ENCODE peak calls at places on chromosomes 12 and 14, in ten cellular contexts. One of them, this sample, is unnamed.

GRCh38 chr12:120940799-120941198 is 36.6 kb upstream of the SPPL3 start:
- DNase-seq in osteocyte: no peak
- DNase-seq in coronary artery: no peak
- DNase-seq in H9: no peak
- DNase-seq in sigmoid colon: no peak
- DNase-seq in mesothelial cell of epicardium: no peak
- DNase-seq in pancreas: no peak
- DNase-seq in brain microvascular endothelial cell: no peak
- DNase-seq in DND-41: no peak
- DNase-seq in upper lobe of right lung: no peak
- DNase-seq in this sample: no peak

GRCh38 chr12:78149459-78149858 is 318.8 kb downstream of the NAV3 start:
- DNase-seq in sigmoid colon: no peak
- DNase-seq in upper lobe of right lung: no peak
- DNase-seq in mesothelial cell of epicardium: no peak
- DNase-seq in H9: no peak
- DNase-seq in DND-41: no peak
- DNase-seq in coronary artery: no peak
- DNase-seq in brain microvascular endothelial cell: no peak
- DNase-seq in pancreas: no peak
- DNase-seq in osteocyte: no peak
- DNase-seq in this sample: no peak

GRCh38 chr12:103728323-103728722 is 112.7 kb downstream of the NT5DC3 start:
- DNase-seq in pancreas: no peak
- DNase-seq in mesothelial cell of epicardium: no peak
- DNase-seq in upper lobe of right lung: no peak
- DNase-seq in H9: no peak
- DNase-seq in sigmoid colon: no peak
- DNase-seq in osteocyte: no peak
- DNase-seq in DND-41: no peak
- DNase-seq in coronary artery: no peak
- DNase-seq in brain microvascular endothelial cell: no peak
- DNase-seq in this sample: no peak

GRCh38 chr12:57454566-57455373 is at the start of gene INHBE:
- DNase-seq in DND-41: peak; percentile 39
- DNase-seq in coronary artery: no peak
- DNase-seq in pancreas: no peak
- DNase-seq in osteocyte: no peak
- DNase-seq in upper lobe of right lung: no peak
- DNase-seq in H9: peak; percentile 97
- DNase-seq in brain microvascular endothelial cell: no peak
- DNase-seq in sigmoid colon: no peak
- DNase-seq in mesothelial cell of epicardium: no peak
- DNase-seq in this sample: no peak

GRCh38 chr12:58888131-58888783 is 32.0 kb downstream of the LRIG3 start:
- DNase-seq in DND-41: no peak
- DNase-seq in sigmoid colon: peak; percentile 77
- DNase-seq in brain microvascular endothelial cell: peak; percentile 16
- DNase-seq in osteocyte: no peak
- DNase-seq in mesothelial cell of epicardium: no peak
- DNase-seq in coronary artery: no peak
- DNase-seq in H9: no peak
- DNase-seq in pancreas: peak; percentile 51
- DNase-seq in upper lobe of right lung: no peak
- DNase-seq in this sample: no peak

GRCh38 chr14:50062438-50063039 is 53.8 kb downstream of the VCPKMT start:
- DNase-seq in mesothelial cell of epicardium: no peak
- DNase-seq in upper lobe of right lung: peak; percentile 45
- DNase-seq in H9: no peak
- DNase-seq in coronary artery: no peak
- DNase-seq in DND-41: peak; percentile 77
- DNase-seq in sigmoid colon: no peak
- DNase-seq in osteocyte: no peak
- DNase-seq in brain microvascular endothelial cell: peak; percentile 75
- DNase-seq in pancreas: no peak
- DNase-seq in this sample: no peak

GRCh38 chr14:67485501-67486095 is 2.9 kb downstream of the TMEM229B start:
- DNase-seq in DND-41: no peak
- DNase-seq in sigmoid colon: no peak
- DNase-seq in osteocyte: no peak
- DNase-seq in mesothelial cell of epicardium: no peak
- DNase-seq in coronary artery: no peak
- DNase-seq in brain microvascular endothelial cell: peak; percentile 5
- DNase-seq in pancreas: no peak
- DNase-seq in upper lobe of right lung: no peak
- DNase-seq in H9: no peak
- DNase-seq in this sample: no peak

GRCh38 chr14:77988966-77989365 is 181.2 kb upstream of the NRXN3 start:
- DNase-seq in upper lobe of right lung: no peak
- DNase-seq in sigmoid colon: no peak
- DNase-seq in pancreas: no peak
- DNase-seq in osteocyte: peak; percentile 48
- DNase-seq in H9: no peak
- DNase-seq in coronary artery: no peak
- DNase-seq in DND-41: no peak
- DNase-seq in mesothelial cell of epicardium: no peak
- DNase-seq in brain microvascular endothelial cell: peak; percentile 70
- DNase-seq in this sample: no peak

GRCh38 chr14:22664261-22664660 is 20.1 kb upstream of the OR6J1 start:
- DNase-seq in sigmoid colon: no peak
- DNase-seq in mesothelial cell of epicardium: no peak
- DNase-seq in upper lobe of right lung: no peak
- DNase-seq in brain microvascular endothelial cell: no peak
- DNase-seq in H9: no peak
- DNase-seq in DND-41: no peak
- DNase-seq in coronary artery: no peak
- DNase-seq in pancreas: no peak
- DNase-seq in osteocyte: no peak
- DNase-seq in this sample: no peak

GRCh38 chr12:127245437-127245836 is 1021.5 kb upstream of the TMEM132C start:
- DNase-seq in osteocyte: no peak
- DNase-seq in coronary artery: no peak
- DNase-seq in H9: no peak
- DNase-seq in sigmoid colon: no peak
- DNase-seq in pancreas: no peak
- DNase-seq in brain microvascular endothelial cell: no peak
- DNase-seq in DND-41: no peak
- DNase-seq in mesothelial cell of epicardium: no peak
- DNase-seq in upper lobe of right lung: no peak
- DNase-seq in this sample: no peak

GRCh38 chr14:73850940-73851339 is 691 bp upstream of the PTGR2 start:
- DNase-seq in upper lobe of right lung: no peak
- DNase-seq in osteocyte: no peak
- DNase-seq in H9: no peak
- DNase-seq in brain microvascular endothelial cell: no peak
- DNase-seq in DND-41: no peak
- DNase-seq in mesothelial cell of epicardium: no peak
- DNase-seq in coronary artery: no peak
- DNase-seq in sigmoid colon: no peak
- DNase-seq in pancreas: no peak
- DNase-seq in this sample: no peak

GRCh38 chr12:77115471-77115870 is 50.1 kb upstream of the E2F7 start:
- DNase-seq in sigmoid colon: no peak
- DNase-seq in DND-41: no peak
- DNase-seq in upper lobe of right lung: no peak
- DNase-seq in osteocyte: no peak
- DNase-seq in brain microvascular endothelial cell: no peak
- DNase-seq in mesothelial cell of epicardium: no peak
- DNase-seq in H9: no peak
- DNase-seq in coronary artery: no peak
- DNase-seq in pancreas: no peak
- DNase-seq in this sample: no peak

GRCh38 chr12:47249719-47250506 is 170.2 kb upstream of the AMIGO2 start:
- DNase-seq in H9: no peak
- DNase-seq in brain microvascular endothelial cell: no peak
- DNase-seq in coronary artery: no peak
- DNase-seq in upper lobe of right lung: peak; percentile 28
- DNase-seq in DND-41: peak; percentile 27
- DNase-seq in osteocyte: no peak
- DNase-seq in pancreas: no peak
- DNase-seq in sigmoid colon: no peak
- DNase-seq in mesothelial cell of epicardium: no peak
- DNase-seq in this sample: peak; percentile 5

GRCh38 chr12:29159690-29160089 is 10.6 kb downstream of the FAR2 start:
- DNase-seq in upper lobe of right lung: no peak
- DNase-seq in osteocyte: no peak
- DNase-seq in mesothelial cell of epicardium: no peak
- DNase-seq in pancreas: no peak
- DNase-seq in DND-41: no peak
- DNase-seq in sigmoid colon: no peak
- DNase-seq in brain microvascular endothelial cell: no peak
- DNase-seq in coronary artery: no peak
- DNase-seq in H9: no peak
- DNase-seq in this sample: no peak

GRCh38 chr12:119415714-119416113 is 81.2 kb downstream of the CCDC60 start:
- DNase-seq in mesothelial cell of epicardium: no peak
- DNase-seq in upper lobe of right lung: no peak
- DNase-seq in osteocyte: no peak
- DNase-seq in pancreas: no peak
- DNase-seq in DND-41: no peak
- DNase-seq in coronary artery: no peak
- DNase-seq in sigmoid colon: no peak
- DNase-seq in H9: no peak
- DNase-seq in brain microvascular endothelial cell: no peak
- DNase-seq in this sample: no peak

GRCh38 chr12:13127476-13127875 is 24.0 kb upstream of the GSG1 start:
- DNase-seq in DND-41: no peak
- DNase-seq in pancreas: no peak
- DNase-seq in brain microvascular endothelial cell: no peak
- DNase-seq in sigmoid colon: no peak
- DNase-seq in osteocyte: no peak
- DNase-seq in mesothelial cell of epicardium: no peak
- DNase-seq in upper lobe of right lung: no peak
- DNase-seq in H9: no peak
- DNase-seq in coronary artery: no peak
- DNase-seq in this sample: no peak

GRCh38 chr14:68945585-68946289 is 33.4 kb downstream of the ACTN1 start:
- DNase-seq in mesothelial cell of epicardium: no peak
- DNase-seq in DND-41: no peak
- DNase-seq in coronary artery: no peak
- DNase-seq in sigmoid colon: no peak
- DNase-seq in osteocyte: no peak
- DNase-seq in pancreas: no peak
- DNase-seq in H9: no peak
- DNase-seq in brain microvascular endothelial cell: no peak
- DNase-seq in upper lobe of right lung: no peak
- DNase-seq in this sample: no peak

GRCh38 chr14:31360919-31361662 is 59.3 kb downstream of the HEATR5A start:
- DNase-seq in DND-41: no peak
- DNase-seq in sigmoid colon: no peak
- DNase-seq in H9: no peak
- DNase-seq in osteocyte: no peak
- DNase-seq in upper lobe of right lung: no peak
- DNase-seq in brain microvascular endothelial cell: no peak
- DNase-seq in coronary artery: no peak
- DNase-seq in mesothelial cell of epicardium: no peak
- DNase-seq in pancreas: no peak
- DNase-seq in this sample: no peak

GRCh38 chr12:47268501-47269459 is 189.0 kb upstream of the AMIGO2 start:
- DNase-seq in brain microvascular endothelial cell: no peak
- DNase-seq in osteocyte: no peak
- DNase-seq in sigmoid colon: no peak
- DNase-seq in H9: no peak
- DNase-seq in DND-41: no peak
- DNase-seq in coronary artery: no peak
- DNase-seq in pancreas: no peak
- DNase-seq in upper lobe of right lung: no peak
- DNase-seq in mesothelial cell of epicardium: no peak
- DNase-seq in this sample: no peak

GRCh38 chr12:3962661-3963483 is 89.7 kb upstream of the PARP11 start:
- DNase-seq in DND-41: no peak
- DNase-seq in osteocyte: peak; percentile 51
- DNase-seq in H9: peak; percentile 49
- DNase-seq in upper lobe of right lung: peak; percentile 69
- DNase-seq in brain microvascular endothelial cell: no peak
- DNase-seq in mesothelial cell of epicardium: no peak
- DNase-seq in sigmoid colon: no peak
- DNase-seq in pancreas: no peak
- DNase-seq in coronary artery: no peak
- DNase-seq in this sample: no peak

GRCh38 chr12:47766496-47767196 is 6.4 kb upstream of the SLC48A1 start:
- DNase-seq in coronary artery: no peak
- DNase-seq in mesothelial cell of epicardium: no peak
- DNase-seq in brain microvascular endothelial cell: no peak
- DNase-seq in osteocyte: no peak
- DNase-seq in DND-41: peak; percentile 62
- DNase-seq in pancreas: no peak
- DNase-seq in upper lobe of right lung: no peak
- DNase-seq in sigmoid colon: no peak
- DNase-seq in H9: no peak
- DNase-seq in this sample: no peak

GRCh38 chr12:401235-402126 is at the start of gene CCDC77:
- DNase-seq in brain microvascular endothelial cell: peak; percentile 90
- DNase-seq in pancreas: peak; percentile 88
- DNase-seq in osteocyte: peak; percentile 96
- DNase-seq in upper lobe of right lung: peak; percentile 93
- DNase-seq in H9: peak; percentile 97
- DNase-seq in sigmoid colon: peak; percentile 95
- DNase-seq in mesothelial cell of epicardium: peak; percentile 76
- DNase-seq in coronary artery: peak; percentile 94
- DNase-seq in DND-41: peak; percentile 94
- DNase-seq in this sample: peak; percentile 91
- TF ChIP-seq CTCF in brain microvascular endothelial cell: peak; percentile 29
- TF ChIP-seq CTCF in pancreas: no peak
- TF ChIP-seq CTCF in osteocyte: peak; percentile 35
- TF ChIP-seq CTCF in upper lobe of right lung: peak; percentile 27
- TF ChIP-seq CTCF in H9: no peak
- TF ChIP-seq CTCF in sigmoid colon: no peak
- TF ChIP-seq CTCF in mesothelial cell of epicardium: no peak
- TF ChIP-seq CTCF in coronary artery: no peak
- TF ChIP-seq CTCF in DND-41: peak; percentile 43
- TF ChIP-seq CTCF in this sample: peak; percentile 37

GRCh38 chr12:113194971-113195391 is 9.5 kb downstream of the RITA1 start:
- DNase-seq in H9: no peak
- DNase-seq in osteocyte: peak; percentile 86
- DNase-seq in coronary artery: no peak
- DNase-seq in mesothelial cell of epicardium: no peak
- DNase-seq in brain microvascular endothelial cell: peak; percentile 54
- DNase-seq in sigmoid colon: no peak
- DNase-seq in upper lobe of right lung: no peak
- DNase-seq in pancreas: no peak
- DNase-seq in DND-41: no peak
- DNase-seq in this sample: no peak
- TF ChIP-seq CTCF in H9: no peak
- TF ChIP-seq CTCF in osteocyte: no peak
- TF ChIP-seq CTCF in coronary artery: no peak
- TF ChIP-seq CTCF in mesothelial cell of epicardium: no peak
- TF ChIP-seq CTCF in brain microvascular endothelial cell: no peak
- TF ChIP-seq CTCF in sigmoid colon: no peak
- TF ChIP-seq CTCF in upper lobe of right lung: no peak
- TF ChIP-seq CTCF in pancreas: no peak
- TF ChIP-seq CTCF in DND-41: no peak
- TF ChIP-seq CTCF in this sample: no peak

GRCh38 chr14:99995700-99996356 is 69.4 kb upstream of the EVL start:
- DNase-seq in coronary artery: no peak
- DNase-seq in H9: peak; percentile 77
- DNase-seq in mesothelial cell of epicardium: no peak
- DNase-seq in osteocyte: no peak
- DNase-seq in sigmoid colon: peak; percentile 71
- DNase-seq in brain microvascular endothelial cell: peak; percentile 60
- DNase-seq in DND-41: peak; percentile 55
- DNase-seq in pancreas: peak; percentile 57
- DNase-seq in upper lobe of right lung: no peak
- DNase-seq in this sample: peak; percentile 54
- TF ChIP-seq CTCF in coronary artery: peak; percentile 45
- TF ChIP-seq CTCF in H9: peak; percentile 79
- TF ChIP-seq CTCF in mesothelial cell of epicardium: peak; percentile 65
- TF ChIP-seq CTCF in osteocyte: peak; percentile 58
- TF ChIP-seq CTCF in sigmoid colon: peak; percentile 76
- TF ChIP-seq CTCF in brain microvascular endothelial cell: peak; percentile 90
- TF ChIP-seq CTCF in DND-41: peak; percentile 70
- TF ChIP-seq CTCF in pancreas: peak; percentile 78
- TF ChIP-seq CTCF in upper lobe of right lung: peak; percentile 91
- TF ChIP-seq CTCF in this sample: peak; percentile 71

GRCh38 chr14:93206793-93207467 is at the start of the genes GON7 and UBR7:
- DNase-seq in brain microvascular endothelial cell: peak; percentile 97
- DNase-seq in DND-41: peak; percentile 95
- DNase-seq in osteocyte: peak; percentile 98
- DNase-seq in pancreas: peak; percentile 94
- DNase-seq in H9: peak; percentile 98
- DNase-seq in sigmoid colon: peak; percentile 97
- DNase-seq in upper lobe of right lung: peak; percentile 96
- DNase-seq in mesothelial cell of epicardium: peak; percentile 89
- DNase-seq in coronary artery: peak; percentile 97
- DNase-seq in this sample: peak; percentile 93
- TF ChIP-seq CTCF in brain microvascular endothelial cell: peak; percentile 40
- TF ChIP-seq CTCF in DND-41: peak; percentile 41
- TF ChIP-seq CTCF in osteocyte: no peak
- TF ChIP-seq CTCF in pancreas: peak; percentile 21
- TF ChIP-seq CTCF in H9: peak; percentile 25
- TF ChIP-seq CTCF in sigmoid colon: no peak
- TF ChIP-seq CTCF in upper lobe of right lung: peak; percentile 36
- TF ChIP-seq CTCF in mesothelial cell of epicardium: peak; percentile 10
- TF ChIP-seq CTCF in coronary artery: no peak
- TF ChIP-seq CTCF in this sample: no peak

This sample was measured in neural crest cell.